ENCODE peak calls at places on chromosome 11, in five cellular contexts. P is cardiac muscle cell, I is WTC11, C is GM20000, Q is LHCN-M2. R is an unnamed sample.

GRCh38 chr11:8167796-8168195 is 1.0 kb downstream of the RIC3 start:
- DNase-seq in Q (peak), C (no peak), I (no peak), P (peak), R (peak)

GRCh38 chr11:23288001-23288783 is 427.9 kb upstream of the CCDC179 start:
- DNase-seq in P (no peak), Q (peak), I (no peak), C (no peak), R (no peak)

GRCh38 chr11:313787-314547 is at the start of gene IFITM1:
- DNase-seq in I (no peak), Q (no peak), P (peak), C (peak), R (peak)

GRCh38 chr11:11163256-11163655 is 189.8 kb downstream of the CSNK2A3 start:
- DNase-seq in I (no peak), P (peak), Q (no peak), C (no peak), R (no peak)

GRCh38 chr11:9577551-9577950 is 4.1 kb downstream of the WEE1 start:
- DNase-seq in P (peak), I (no peak), Q (peak), C (no peak), R (peak)

GRCh38 chr11:131609921-131610320 is 239.5 kb downstream of the NTM start:
- DNase-seq in Q (peak), I (no peak), P (no peak), C (no peak), R (peak)

GRCh38 chr11:75352417-75353206 is 1.2 kb upstream of the ARRB1 start:
- DNase-seq in I (no peak), C (peak), P (no peak), Q (no peak), R (no peak)

GRCh38 chr11:117870176-117870952 is 6.1 kb downstream of the FXYD6 start:
- DNase-seq in Q (no peak), C (no peak), I (no peak), P (no peak), R (peak)

GRCh38 chr11:123461164-123461563 is 31.1 kb downstream of the GRAMD1B start:
- DNase-seq in C (no peak), Q (no peak), P (no peak), I (no peak), R (peak)

GRCh38 chr11:45994421-45995341 is 72.2 kb downstream of the LARGE2 start:
- DNase-seq in Q (no peak), C (no peak), I (peak), P (peak), R (no peak)

GRCh38 chr11:102115557-102115956 is 5.3 kb downstream of the YAP1 start:
- DNase-seq in I (no peak), C (no peak), P (peak), Q (peak), R (peak)

GRCh38 chr11:46914363-46914762 is 4.0 kb downstream of the LRP4 start:
- DNase-seq in C (no peak), P (no peak), Q (peak), I (no peak), R (peak)

GRCh38 chr11:117595440-117595839 is 201.6 kb downstream of the DSCAML1 start:
- DNase-seq in P (no peak), Q (no peak), I (no peak), C (no peak), R (no peak)

GRCh38 chr11:112277937-112278336 is 17.3 kb upstream of the PLET1 start:
- DNase-seq in P (no peak), C (no peak), Q (no peak), I (no peak), R (no peak)

GRCh38 chr11:46288451-46288850 is 11.0 kb downstream of the CREB3L1 start:
- DNase-seq in I (no peak), Q (no peak), C (no peak), P (no peak), R (no peak)

GRCh38 chr11:62792193-62792575 is 378 bp upstream of the TMEM223 start:
- DNase-seq in C (no peak), I (peak), P (no peak), Q (no peak), R (no peak)

GRCh38 chr11:124863137-124863825 is 2.0 kb upstream of the ROBO3 start:
- DNase-seq in Q (peak), P (peak), I (peak), C (no peak), R (peak)

GRCh38 chr11:118614511-118614910 is 7.1 kb downstream of the PHLDB1 start:
- DNase-seq in C (no peak), Q (no peak), I (no peak), P (no peak), R (no peak)

GRCh38 chr11:8032122-8032521 is 45.0 kb downstream of the EIF3F start:
- DNase-seq in I (no peak), P (no peak), C (no peak), Q (no peak), R (no peak)

GRCh38 chr11:133239530-133239929 is 292.8 kb downstream of the OPCML start:
- DNase-seq in I (peak), P (no peak), C (no peak), Q (no peak), R (no peak)

GRCh38 chr11:80595011-80595410 is 1154.2 kb upstream of the TENM4 start:
- DNase-seq in P (peak), Q (no peak), I (no peak), C (no peak), R (no peak)

GRCh38 chr11:64086263-64086938 is 50.7 kb downstream of the FLRT1 start:
- DNase-seq in Q (peak), C (no peak), P (peak), I (no peak), R (peak)

GRCh38 chr11:124394408-124394807 is 4.4 kb downstream of the OR8B3 start:
- DNase-seq in C (no peak), P (peak), I (no peak), Q (peak), R (no peak)

GRCh38 chr11:65047581-65048422 is 6.8 kb downstream of the SAC3D1 start:
- DNase-seq in C (peak), P (peak), I (peak), Q (no peak), R (no peak)

GRCh38 chr11:4054643-4055042 is 40.0 kb upstream of the RRM1 start:
- DNase-seq in C (no peak), Q (no peak), P (no peak), I (no peak), R (no peak)

GRCh38 chr11:1152316-1153104 is 5.2 kb upstream of the MUC5AC start:
- DNase-seq in I (peak), Q (peak), P (peak), C (peak), R (no peak)

GRCh38 chr11:11579012-11579755 is 42.6 kb downstream of the GALNT18 start:
- DNase-seq in Q (no peak), C (no peak), I (no peak), P (no peak), R (no peak)

GRCh38 chr11:133946541-133947297 is 10.0 kb downstream of the IGSF9B start:
- DNase-seq in I (peak), Q (no peak), P (no peak), C (no peak), R (no peak)

GRCh38 chr11:114246321-114247069 is 49.7 kb upstream of the NNMT start:
- DNase-seq in P (no peak), C (no peak), Q (no peak), I (no peak), R (no peak)

GRCh38 chr11:67644472-67645418 is 5.2 kb upstream of the TBX10 start:
- DNase-seq in C (peak), P (no peak), I (peak), Q (no peak), R (no peak)

GRCh38 chr11:20551096-20551495 is 48.3 kb upstream of the SLC6A5 start:
- DNase-seq in I (no peak), P (no peak), C (no peak), Q (no peak), R (no peak)

GRCh38 chr11:65867284-65868071 is 5.1 kb downstream of the EFEMP2 start:
- DNase-seq in I (peak), P (peak), C (no peak), Q (no peak), R (no peak)

GRCh38 chr11:11211888-11212287 is 141.2 kb downstream of the CSNK2A3 start:
- DNase-seq in I (no peak), Q (no peak), C (no peak), P (no peak), R (peak)

GRCh38 chr11:44387825-44388224 is 77.9 kb upstream of the ALX4 start:
- DNase-seq in I (no peak), Q (no peak), P (no peak), C (no peak), R (no peak)

GRCh38 chr11:84714316-84714780 is 912.8 kb downstream of the DLG2 start:
- DNase-seq in Q (peak), I (peak), P (peak), C (peak), R (peak)

GRCh38 chr11:12389676-12390075 is 12.3 kb downstream of the PARVA start:
- DNase-seq in C (no peak), P (no peak), Q (no peak), I (no peak), R (no peak)

GRCh38 chr11:121452609-121453150 is at the start of gene SORL1-AS1:
- DNase-seq in P (no peak), C (peak), I (no peak), Q (no peak), R (no peak)

GRCh38 chr11:133619973-133620372 is 87.7 kb upstream of the OPCML start:
- DNase-seq in Q (no peak), I (no peak), C (peak), P (no peak), R (no peak)

R was measured in myocyte.